ENCODE peak calls at places on chromosomes 1 and 21, in nine cellular contexts. One of them, this sample, is unnamed.
A peak's percentile ranks its signal among the peaks of the same experiment; 100 is the strongest.

GRCh38 chr21:31780944-31781343 is 49.0 kb upstream of the SCAF4 start:
- DNase-seq in CD4-positive, alpha-beta memory T cell: no peak
- DNase-seq in stomach: no peak
- DNase-seq in aorta: no peak
- DNase-seq in heart right ventricle: no peak
- DNase-seq in heart left ventricle: no peak
- DNase-seq in spleen: no peak
- DNase-seq in right lobe of liver: no peak
- DNase-seq in HCT116: peak; percentile 47
- DNase-seq in this sample: no peak

GRCh38 chr1:14142397-14143095 is 442.6 kb downstream of the PRDM2 start:
- DNase-seq in CD4-positive, alpha-beta memory T cell: no peak
- DNase-seq in stomach: no peak
- DNase-seq in aorta: no peak
- DNase-seq in heart right ventricle: no peak
- DNase-seq in heart left ventricle: no peak
- DNase-seq in spleen: no peak
- DNase-seq in right lobe of liver: no peak
- DNase-seq in HCT116: no peak
- DNase-seq in this sample: no peak

GRCh38 chr1:160398823-160399222 is 1.5 kb upstream of the VANGL2 start:
- DNase-seq in CD4-positive, alpha-beta memory T cell: no peak
- DNase-seq in stomach: no peak
- DNase-seq in aorta: no peak
- DNase-seq in heart right ventricle: no peak
- DNase-seq in heart left ventricle: no peak
- DNase-seq in spleen: no peak
- DNase-seq in right lobe of liver: no peak
- DNase-seq in HCT116: no peak
- DNase-seq in this sample: no peak

GRCh38 chr1:237105826-237106225 is 63.8 kb downstream of the RYR2 start:
- DNase-seq in CD4-positive, alpha-beta memory T cell: no peak
- DNase-seq in stomach: no peak
- DNase-seq in aorta: no peak
- DNase-seq in heart right ventricle: no peak
- DNase-seq in heart left ventricle: no peak
- DNase-seq in spleen: no peak
- DNase-seq in right lobe of liver: no peak
- DNase-seq in HCT116: no peak
- DNase-seq in this sample: no peak

GRCh38 chr1:228646717-228647522 is 88.4 kb upstream of the RHOU start:
- DNase-seq in CD4-positive, alpha-beta memory T cell: peak; percentile 35
- DNase-seq in stomach: peak; percentile 32
- DNase-seq in aorta: peak; percentile 67
- DNase-seq in heart right ventricle: no peak
- DNase-seq in heart left ventricle: peak; percentile 61
- DNase-seq in spleen: peak; percentile 78
- DNase-seq in right lobe of liver: peak; percentile 37
- DNase-seq in HCT116: no peak
- DNase-seq in this sample: no peak

GRCh38 chr1:31626451-31627202 is 9.1 kb downstream of the HCRTR1 start:
- DNase-seq in CD4-positive, alpha-beta memory T cell: no peak
- DNase-seq in stomach: no peak
- DNase-seq in aorta: no peak
- DNase-seq in heart right ventricle: no peak
- DNase-seq in heart left ventricle: no peak
- DNase-seq in spleen: no peak
- DNase-seq in right lobe of liver: no peak
- DNase-seq in HCT116: no peak
- DNase-seq in this sample: no peak

GRCh38 chr1:3742439-3743298 is 9.6 kb upstream of the CCDC27 start:
- DNase-seq in CD4-positive, alpha-beta memory T cell: no peak
- DNase-seq in stomach: no peak
- DNase-seq in aorta: no peak
- DNase-seq in heart right ventricle: no peak
- DNase-seq in heart left ventricle: peak; percentile 47
- DNase-seq in spleen: peak; percentile 58
- DNase-seq in right lobe of liver: no peak
- DNase-seq in HCT116: no peak
- DNase-seq in this sample: no peak

GRCh38 chr1:27292111-27292510 is 29.9 kb upstream of the TMEM222 start:
- DNase-seq in CD4-positive, alpha-beta memory T cell: no peak
- DNase-seq in stomach: no peak
- DNase-seq in aorta: no peak
- DNase-seq in heart right ventricle: no peak
- DNase-seq in heart left ventricle: no peak
- DNase-seq in spleen: no peak
- DNase-seq in right lobe of liver: no peak
- DNase-seq in HCT116: peak; percentile 6
- DNase-seq in this sample: no peak

GRCh38 chr1:33576821-33577599 is 104.6 kb downstream of the ZSCAN20 start:
- DNase-seq in CD4-positive, alpha-beta memory T cell: no peak
- DNase-seq in stomach: no peak
- DNase-seq in aorta: no peak
- DNase-seq in heart right ventricle: no peak
- DNase-seq in heart left ventricle: no peak
- DNase-seq in spleen: no peak
- DNase-seq in right lobe of liver: no peak
- DNase-seq in HCT116: no peak
- DNase-seq in this sample: no peak

GRCh38 chr21:38323721-38324591 is 67.2 kb downstream of the KCNJ15 start:
- DNase-seq in CD4-positive, alpha-beta memory T cell: peak; percentile 23
- DNase-seq in stomach: no peak
- DNase-seq in aorta: no peak
- DNase-seq in heart right ventricle: no peak
- DNase-seq in heart left ventricle: no peak
- DNase-seq in spleen: no peak
- DNase-seq in right lobe of liver: no peak
- DNase-seq in HCT116: no peak
- DNase-seq in this sample: no peak

GRCh38 chr21:36452281-36452680 is 27.6 kb downstream of the CLDN14 start:
- DNase-seq in CD4-positive, alpha-beta memory T cell: no peak
- DNase-seq in stomach: no peak
- DNase-seq in aorta: no peak
- DNase-seq in heart right ventricle: no peak
- DNase-seq in heart left ventricle: no peak
- DNase-seq in spleen: no peak
- DNase-seq in right lobe of liver: no peak
- DNase-seq in HCT116: no peak
- DNase-seq in this sample: no peak

GRCh38 chr1:179881642-179882252 is 338 bp upstream of the TOR1AIP1 start:
- DNase-seq in CD4-positive, alpha-beta memory T cell: no peak
- DNase-seq in stomach: peak; percentile 80
- DNase-seq in aorta: peak; percentile 95
- DNase-seq in heart right ventricle: peak; percentile 92
- DNase-seq in heart left ventricle: no peak
- DNase-seq in spleen: no peak
- DNase-seq in right lobe of liver: no peak
- DNase-seq in HCT116: peak; percentile 55
- DNase-seq in this sample: no peak

GRCh38 chr21:33025106-33025470 is 647 bp upstream of the OLIG2 start:
- DNase-seq in CD4-positive, alpha-beta memory T cell: no peak
- DNase-seq in stomach: no peak
- DNase-seq in aorta: no peak
- DNase-seq in heart right ventricle: no peak
- DNase-seq in heart left ventricle: no peak
- DNase-seq in spleen: no peak
- DNase-seq in right lobe of liver: no peak
- DNase-seq in HCT116: no peak
- DNase-seq in this sample: no peak

GRCh38 chr1:99647460-99647859 is 1.5 kb downstream of the PALMD start:
- DNase-seq in CD4-positive, alpha-beta memory T cell: no peak
- DNase-seq in stomach: no peak
- DNase-seq in aorta: no peak
- DNase-seq in heart right ventricle: peak; percentile 70
- DNase-seq in heart left ventricle: no peak
- DNase-seq in spleen: no peak
- DNase-seq in right lobe of liver: no peak
- DNase-seq in HCT116: no peak
- DNase-seq in this sample: no peak

GRCh38 chr21:45438391-45439145 is 33.6 kb downstream of the COL18A1 start:
- DNase-seq in CD4-positive, alpha-beta memory T cell: no peak
- DNase-seq in stomach: no peak
- DNase-seq in aorta: peak; percentile 53
- DNase-seq in heart right ventricle: no peak
- DNase-seq in heart left ventricle: peak; percentile 61
- DNase-seq in spleen: peak; percentile 71
- DNase-seq in right lobe of liver: peak; percentile 26
- DNase-seq in HCT116: no peak
- DNase-seq in this sample: no peak

GRCh38 chr1:85325920-85326319 is 49.5 kb upstream of the BCL10 start:
- DNase-seq in CD4-positive, alpha-beta memory T cell: no peak
- DNase-seq in stomach: no peak
- DNase-seq in aorta: no peak
- DNase-seq in heart right ventricle: no peak
- DNase-seq in heart left ventricle: no peak
- DNase-seq in spleen: no peak
- DNase-seq in right lobe of liver: no peak
- DNase-seq in HCT116: no peak
- DNase-seq in this sample: no peak
- H3K4me1 ChIP-seq in CD4-positive, alpha-beta memory T cell: no peaks in the 10 kb centered on the region
- H3K4me1 ChIP-seq in stomach: peaks cover 12% of the 10 kb centered on the region
- H3K4me1 ChIP-seq in aorta: peaks cover 12% of the 10 kb centered on the region
- H3K4me1 ChIP-seq in heart right ventricle: peaks cover 35% of the 10 kb centered on the region
- H3K4me1 ChIP-seq in heart left ventricle: peaks cover 31% of the 10 kb centered on the region
- H3K4me1 ChIP-seq in spleen: peaks cover 3% of the 10 kb centered on the region
- H3K4me1 ChIP-seq in right lobe of liver: no peaks in the 10 kb centered on the region
- H3K4me1 ChIP-seq in HCT116: peaks cover 72% of the 10 kb centered on the region
- H3K4me1 ChIP-seq in this sample: peaks cover 31% of the 10 kb centered on the region

GRCh38 chr1:207882692-207883091 is 28.2 kb downstream of the CD34 start:
- DNase-seq in CD4-positive, alpha-beta memory T cell: no peak
- DNase-seq in stomach: peak; percentile 22
- DNase-seq in aorta: no peak
- DNase-seq in heart right ventricle: no peak
- DNase-seq in heart left ventricle: no peak
- DNase-seq in spleen: no peak
- DNase-seq in right lobe of liver: no peak
- DNase-seq in HCT116: no peak
- DNase-seq in this sample: no peak
- H3K4me1 ChIP-seq in CD4-positive, alpha-beta memory T cell: peaks cover 32% of the 10 kb centered on the region
- H3K4me1 ChIP-seq in stomach: peaks cover 18% of the 10 kb centered on the region
- H3K4me1 ChIP-seq in aorta: no peaks in the 10 kb centered on the region
- H3K4me1 ChIP-seq in heart right ventricle: peaks cover 52% of the 10 kb centered on the region
- H3K4me1 ChIP-seq in heart left ventricle: peaks cover 48% of the 10 kb centered on the region
- H3K4me1 ChIP-seq in spleen: peaks cover 41% of the 10 kb centered on the region
- H3K4me1 ChIP-seq in right lobe of liver: no peaks in the 10 kb centered on the region
- H3K4me1 ChIP-seq in HCT116: peaks cover 3% of the 10 kb centered on the region
- H3K4me1 ChIP-seq in this sample: peaks cover 12% of the 10 kb centered on the region

GRCh38 chr1:40039245-40039756 is 1.2 kb upstream of the CAP1 start:
- DNase-seq in CD4-positive, alpha-beta memory T cell: peak; percentile 63
- DNase-seq in stomach: no peak
- DNase-seq in aorta: no peak
- DNase-seq in heart right ventricle: peak; percentile 77
- DNase-seq in heart left ventricle: no peak
- DNase-seq in spleen: no peak
- DNase-seq in right lobe of liver: no peak
- DNase-seq in HCT116: no peak
- DNase-seq in this sample: no peak
- H3K4me1 ChIP-seq in CD4-positive, alpha-beta memory T cell: peaks cover 77% of the 10 kb centered on the region
- H3K4me1 ChIP-seq in stomach: peaks cover 45% of the 10 kb centered on the region
- H3K4me1 ChIP-seq in aorta: peaks cover 2% of the 10 kb centered on the region
- H3K4me1 ChIP-seq in heart right ventricle: peaks cover 85% of the 10 kb centered on the region
- H3K4me1 ChIP-seq in heart left ventricle: peaks cover 81% of the 10 kb centered on the region
- H3K4me1 ChIP-seq in spleen: peaks cover 79% of the 10 kb centered on the region
- H3K4me1 ChIP-seq in right lobe of liver: no peaks in the 10 kb centered on the region
- H3K4me1 ChIP-seq in HCT116: peaks cover 25% of the 10 kb centered on the region
- H3K4me1 ChIP-seq in this sample: peaks cover 55% of the 10 kb centered on the region

GRCh38 chr1:154808909-154809262 is 61.2 kb downstream of the KCNN3 start:
- DNase-seq in CD4-positive, alpha-beta memory T cell: no peak
- DNase-seq in stomach: no peak
- DNase-seq in aorta: no peak
- DNase-seq in heart right ventricle: no peak
- DNase-seq in heart left ventricle: no peak
- DNase-seq in spleen: no peak
- DNase-seq in right lobe of liver: no peak
- DNase-seq in HCT116: no peak
- DNase-seq in this sample: no peak

GRCh38 chr1:154808261-154808908 is 61.7 kb downstream of the KCNN3 start:
- DNase-seq in CD4-positive, alpha-beta memory T cell: no peak
- DNase-seq in stomach: no peak
- DNase-seq in aorta: no peak
- DNase-seq in heart right ventricle: no peak
- DNase-seq in heart left ventricle: no peak
- DNase-seq in spleen: no peak
- DNase-seq in right lobe of liver: no peak
- DNase-seq in HCT116: no peak
- DNase-seq in this sample: no peak

GRCh38 chr1:154807048-154807591 is 63.0 kb downstream of the KCNN3 start:
- DNase-seq in CD4-positive, alpha-beta memory T cell: no peak
- DNase-seq in stomach: no peak
- DNase-seq in aorta: no peak
- DNase-seq in heart right ventricle: no peak
- DNase-seq in heart left ventricle: no peak
- DNase-seq in spleen: no peak
- DNase-seq in right lobe of liver: no peak
- DNase-seq in HCT116: no peak
- DNase-seq in this sample: no peak

GRCh38 chr1:154810571-154810970 is 59.5 kb downstream of the KCNN3 start:
- DNase-seq in CD4-positive, alpha-beta memory T cell: no peak
- DNase-seq in stomach: no peak
- DNase-seq in aorta: no peak
- DNase-seq in heart right ventricle: no peak
- DNase-seq in heart left ventricle: no peak
- DNase-seq in spleen: no peak
- DNase-seq in right lobe of liver: no peak
- DNase-seq in HCT116: no peak
- DNase-seq in this sample: no peak

GRCh38 chr1:154809436-154810413 is 60.4 kb downstream of the KCNN3 start:
- DNase-seq in CD4-positive, alpha-beta memory T cell: no peak
- DNase-seq in stomach: no peak
- DNase-seq in aorta: no peak
- DNase-seq in heart right ventricle: no peak
- DNase-seq in heart left ventricle: no peak
- DNase-seq in spleen: no peak
- DNase-seq in right lobe of liver: no peak
- DNase-seq in HCT116: no peak
- DNase-seq in this sample: no peak
- H3K4me1 ChIP-seq in CD4-positive, alpha-beta memory T cell: no peaks in the 10 kb centered on the region
- H3K4me1 ChIP-seq in stomach: no peaks in the 10 kb centered on the region
- H3K4me1 ChIP-seq in aorta: no peaks in the 10 kb centered on the region
- H3K4me1 ChIP-seq in heart right ventricle: peaks cover 21% of the 10 kb centered on the region
- H3K4me1 ChIP-seq in heart left ventricle: peaks cover 56% of the 10 kb centered on the region
- H3K4me1 ChIP-seq in spleen: peaks cover 14% of the 10 kb centered on the region
- H3K4me1 ChIP-seq in right lobe of liver: no peaks in the 10 kb centered on the region
- H3K4me1 ChIP-seq in HCT116: peaks cover 28% of the 10 kb centered on the region
- H3K4me1 ChIP-seq in this sample: peaks cover 11% of the 10 kb centered on the region

GRCh38 chr1:233138794-233139544 is 156.6 kb downstream of the PCNX2 start:
- DNase-seq in CD4-positive, alpha-beta memory T cell: no peak
- DNase-seq in stomach: no peak
- DNase-seq in aorta: no peak
- DNase-seq in heart right ventricle: no peak
- DNase-seq in heart left ventricle: no peak
- DNase-seq in spleen: no peak
- DNase-seq in right lobe of liver: no peak
- DNase-seq in HCT116: no peak
- DNase-seq in this sample: no peak
- H3K4me1 ChIP-seq in CD4-positive, alpha-beta memory T cell: no peaks in the 10 kb centered on the region
- H3K4me1 ChIP-seq in stomach: no peaks in the 10 kb centered on the region
- H3K4me1 ChIP-seq in aorta: no peaks in the 10 kb centered on the region
- H3K4me1 ChIP-seq in heart right ventricle: peaks cover 3% of the 10 kb centered on the region
- H3K4me1 ChIP-seq in heart left ventricle: peaks cover 4% of the 10 kb centered on the region
- H3K4me1 ChIP-seq in spleen: no peaks in the 10 kb centered on the region
- H3K4me1 ChIP-seq in right lobe of liver: no peaks in the 10 kb centered on the region
- H3K4me1 ChIP-seq in HCT116: no peaks in the 10 kb centered on the region
- H3K4me1 ChIP-seq in this sample: no peaks in the 10 kb centered on the region

GRCh38 chr1:16178596-16179497 is 23.0 kb upstream of the EPHA2 start:
- DNase-seq in CD4-positive, alpha-beta memory T cell: no peak
- DNase-seq in stomach: peak; percentile 78
- DNase-seq in aorta: no peak
- DNase-seq in heart right ventricle: no peak
- DNase-seq in heart left ventricle: no peak
- DNase-seq in spleen: no peak
- DNase-seq in right lobe of liver: peak; percentile 63
- DNase-seq in HCT116: no peak
- DNase-seq in this sample: peak; percentile 80
- H3K4me1 ChIP-seq in CD4-positive, alpha-beta memory T cell: no peaks in the 10 kb centered on the region
- H3K4me1 ChIP-seq in stomach: peaks cover 74% of the 10 kb centered on the region
- H3K4me1 ChIP-seq in aorta: no peaks in the 10 kb centered on the region
- H3K4me1 ChIP-seq in heart right ventricle: peaks cover 57% of the 10 kb centered on the region
- H3K4me1 ChIP-seq in heart left ventricle: peaks cover 56% of the 10 kb centered on the region
- H3K4me1 ChIP-seq in spleen: peaks cover 19% of the 10 kb centered on the region
- H3K4me1 ChIP-seq in right lobe of liver: peaks cover 7% of the 10 kb centered on the region
- H3K4me1 ChIP-seq in HCT116: peaks cover 100% of the 10 kb centered on the region
- H3K4me1 ChIP-seq in this sample: peaks cover 68% of the 10 kb centered on the region